ENCODE peak calls at places on chromosomes 13 and 19, in five cellular contexts. G is H9; I is CD8-positive, alpha-beta memory T cell; O is A549; A is GM23248. R is an unnamed sample.

GRCh38 chr13:113596321-113597200 is 12.0 kb downstream of the TFDP1 start:
- DNase-seq in G (peak; percentile 14), I (no peak), O (no peak), A (no peak), R (no peak)

GRCh38 chr13:20489185-20489820 is 36.4 kb downstream of the CRYL1 start:
- DNase-seq in G (no peak), I (no peak), O (no peak), A (no peak), R (no peak)

GRCh38 chr13:48853381-48854102 is 122.2 kb upstream of the FNDC3A start:
- DNase-seq in G (no peak), I (no peak), O (no peak), A (peak; percentile 20), R (no peak)

GRCh38 chr13:41528021-41528420 is 70.7 kb downstream of the RGCC start:
- DNase-seq in G (no peak), I (no peak), O (no peak), A (no peak), R (no peak)

GRCh38 chr19:29622191-29623070 is 16.3 kb downstream of the POP4 start:
- DNase-seq in G (peak; percentile 62), I (peak; percentile 30), O (no peak), A (no peak), R (no peak)

GRCh38 chr13:59408738-59409137 is 755.0 kb downstream of the DIAPH3 start:
- DNase-seq in G (no peak), I (no peak), O (no peak), A (no peak), R (no peak)

GRCh38 chr13:35984776-35985453 is 146.3 kb downstream of the DCLK1 start:
- DNase-seq in G (peak; percentile 64), I (no peak), O (no peak), A (no peak), R (no peak)

GRCh38 chr19:33394006-33394722 is 20.7 kb downstream of the CEBPG start:
- DNase-seq in G (no peak), I (no peak), O (no peak), A (peak; percentile 95), R (peak; percentile 27)

DNA sequence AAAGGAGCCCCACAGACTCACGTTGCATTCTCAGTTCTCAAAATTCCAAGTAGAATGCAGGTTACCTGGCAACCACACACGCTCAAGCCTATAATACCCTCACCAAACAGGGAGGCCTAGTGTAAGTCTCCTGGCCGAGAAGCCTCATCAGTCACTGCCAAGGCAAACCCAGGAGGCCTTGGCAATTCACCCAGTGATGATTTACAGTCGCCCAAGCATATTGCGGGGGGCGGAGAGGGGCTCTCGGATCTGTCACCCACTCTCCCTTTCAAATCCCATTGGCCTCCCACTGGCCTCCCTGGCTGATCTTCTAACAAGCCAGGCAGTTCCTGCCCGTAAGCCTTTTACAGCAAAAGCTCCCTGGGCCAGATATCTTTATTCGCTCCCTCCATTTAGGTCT is 1.1 kb downstream of the AKAP8L start:
- DNase-seq in G (no peak), I (no peak), O (no peak), A (peak; percentile 46), R (no peak)
- H3K4me1 ChIP-seq in G (peaks cover 2% of the 10 kb centered on the region), I (peaks cover 49% of the 10 kb centered on the region), O (peaks cover 20% of the 10 kb centered on the region), A (peaks cover 20% of the 10 kb centered on the region), R (peaks cover 4% of the 10 kb centered on the region)

DNA sequence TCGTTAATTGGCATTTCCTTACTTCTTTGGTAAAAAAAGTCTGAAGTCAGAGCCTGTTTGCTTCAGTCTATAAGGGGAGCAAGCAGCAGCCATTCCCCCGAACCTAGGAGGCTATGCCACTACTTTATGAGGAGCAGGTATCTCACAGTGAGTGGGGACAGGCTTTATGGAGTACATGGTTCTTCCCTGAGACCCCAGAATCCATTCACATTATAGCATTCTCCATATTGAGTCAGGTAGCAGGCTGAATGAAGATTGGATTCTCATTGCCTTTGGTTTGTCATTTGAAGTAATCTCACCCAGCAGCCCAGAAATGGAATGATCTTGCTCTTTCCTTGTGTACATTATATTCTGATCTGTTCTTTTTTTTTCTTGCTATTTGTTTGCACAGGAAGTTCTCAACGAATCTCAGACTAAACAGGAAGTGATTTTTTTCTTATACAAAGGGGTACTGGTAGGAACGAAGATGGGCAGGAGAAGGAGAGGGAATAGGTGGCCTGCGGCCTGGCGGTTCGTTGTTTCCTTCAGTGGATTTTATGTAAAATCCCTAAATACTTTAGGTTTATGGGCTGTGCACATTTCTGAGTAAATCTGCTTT is 74.4 kb downstream of the ARHGAP35 start:
- DNase-seq in G (no peak), I (no peak), O (no peak), A (no peak), R (no peak)
- H3K27ac ChIP-seq in G (no peak overlapping the region), I (peak overlapping the region; percentile 34), O (peak overlapping the region; percentile 48), A (no peak overlapping the region), R (no peak overlapping the region)

DNA sequence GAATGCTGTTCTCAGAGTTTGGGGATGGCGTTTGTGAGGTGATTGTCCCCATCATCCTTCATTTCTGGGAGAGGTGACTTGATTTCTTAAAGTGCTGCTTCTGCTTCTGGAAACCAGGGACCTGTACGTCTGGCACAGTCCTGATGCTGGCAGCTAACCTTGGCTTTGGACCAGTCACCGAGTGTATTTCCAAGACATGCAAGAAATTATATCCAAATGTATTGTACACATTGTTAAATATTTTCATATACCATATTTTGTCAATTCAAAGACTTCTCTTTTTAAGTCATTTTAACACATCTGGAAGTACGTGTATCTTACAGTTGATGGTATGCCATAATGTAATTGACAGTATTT is 97.4 kb downstream of the ARHGEF7 start:
- DNase-seq in G (no peak), I (no peak), O (no peak), A (no peak), R (no peak)
- H3K4me1 ChIP-seq in G (peaks cover 12% of the 10 kb centered on the region), I (peaks cover 6% of the 10 kb centered on the region), O (peaks cover 7% of the 10 kb centered on the region), A (peaks cover 32% of the 10 kb centered on the region), R (no peaks in the 10 kb centered on the region)

DNA sequence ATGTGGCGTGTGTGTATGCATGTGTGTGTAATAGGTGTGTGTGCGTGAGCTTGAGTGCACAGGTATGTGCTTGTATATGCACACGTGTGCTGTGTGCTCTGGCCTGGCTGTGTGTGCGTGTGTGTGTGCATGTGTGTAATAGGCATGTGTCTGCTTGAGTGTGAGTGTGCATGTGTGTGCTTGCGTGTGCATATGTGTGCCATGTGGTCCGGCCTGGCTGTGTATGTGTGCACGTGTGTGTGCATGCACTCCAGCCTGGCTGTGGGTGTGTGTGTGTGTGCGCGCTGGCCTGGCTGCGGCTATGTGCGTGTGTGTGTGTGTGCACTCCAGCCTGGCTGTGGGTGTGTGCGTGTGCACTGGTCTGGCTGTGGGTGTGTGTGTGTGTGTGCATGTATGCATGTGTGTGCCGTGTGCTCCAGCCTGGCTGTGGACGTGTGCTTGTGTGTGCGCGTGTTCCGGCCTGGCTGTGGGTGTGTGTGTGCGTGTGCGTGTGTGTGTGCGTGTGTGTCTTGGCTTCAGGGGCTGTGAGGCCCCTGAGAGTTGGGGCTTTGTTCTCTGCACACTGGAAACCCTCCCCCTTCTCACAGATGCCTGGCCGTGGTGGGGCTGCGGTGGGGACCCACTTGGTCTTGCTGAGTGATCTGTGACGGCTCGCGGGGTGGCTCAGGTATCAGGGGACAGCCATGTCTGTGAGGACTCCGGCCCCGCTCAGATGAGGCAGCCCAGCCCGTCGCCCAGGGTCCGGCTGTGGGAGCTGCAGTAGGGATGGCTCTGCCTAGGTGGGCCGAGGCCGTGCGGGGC is 8.2 kb downstream of the SPPL2B start:
- DNase-seq in G (no peak), I (no peak), O (no peak), A (no peak), R (no peak)
- H3K27ac ChIP-seq in G (no peak overlapping the region), I (no peak overlapping the region), O (no peak overlapping the region), A (no peak overlapping the region), R (no peak overlapping the region)

GRCh38 chr19:38078302-38078930 is 145.6 kb downstream of the DPF1 start:
- DNase-seq in G (no peak), I (no peak), O (no peak), A (no peak), R (no peak)
- H3K4me1 ChIP-seq in G (peaks cover 3% of the 10 kb centered on the region), I (no peaks in the 10 kb centered on the region), O (peaks cover 20% of the 10 kb centered on the region), A (peaks cover 7% of the 10 kb centered on the region), R (peaks cover 4% of the 10 kb centered on the region)

GRCh38 chr19:8305798-8306197 is 2.4 kb downstream of the CD320 start:
- DNase-seq in G (no peak), I (no peak), O (no peak), A (no peak), R (no peak)

GRCh38 chr19:8306235-8307054 is 1.7 kb downstream of the CD320 start:
- DNase-seq in G (no peak), I (no peak), O (no peak), A (no peak), R (no peak)

GRCh38 chr19:8307965-8308866 is at the start of gene CD320:
- DNase-seq in G (peak; percentile 87), I (peak; percentile 77), O (peak; percentile 90), A (peak; percentile 95), R (peak; percentile 64)

GRCh38 chr19:8308891-8309291 is 733 bp upstream of the CD320 start:
- DNase-seq in G (no peak), I (no peak), O (no peak), A (no peak), R (no peak)

GRCh38 chr19:8307400-8307964 is 676 bp downstream of the CD320 start:
- DNase-seq in G (no peak), I (no peak), O (no peak), A (peak; percentile 42), R (no peak)
- H3K27ac ChIP-seq in G (no peak overlapping the region), I (peak overlapping the region; percentile 76), O (peak overlapping the region; percentile 92), A (no peak overlapping the region), R (no peak overlapping the region)

DNA sequence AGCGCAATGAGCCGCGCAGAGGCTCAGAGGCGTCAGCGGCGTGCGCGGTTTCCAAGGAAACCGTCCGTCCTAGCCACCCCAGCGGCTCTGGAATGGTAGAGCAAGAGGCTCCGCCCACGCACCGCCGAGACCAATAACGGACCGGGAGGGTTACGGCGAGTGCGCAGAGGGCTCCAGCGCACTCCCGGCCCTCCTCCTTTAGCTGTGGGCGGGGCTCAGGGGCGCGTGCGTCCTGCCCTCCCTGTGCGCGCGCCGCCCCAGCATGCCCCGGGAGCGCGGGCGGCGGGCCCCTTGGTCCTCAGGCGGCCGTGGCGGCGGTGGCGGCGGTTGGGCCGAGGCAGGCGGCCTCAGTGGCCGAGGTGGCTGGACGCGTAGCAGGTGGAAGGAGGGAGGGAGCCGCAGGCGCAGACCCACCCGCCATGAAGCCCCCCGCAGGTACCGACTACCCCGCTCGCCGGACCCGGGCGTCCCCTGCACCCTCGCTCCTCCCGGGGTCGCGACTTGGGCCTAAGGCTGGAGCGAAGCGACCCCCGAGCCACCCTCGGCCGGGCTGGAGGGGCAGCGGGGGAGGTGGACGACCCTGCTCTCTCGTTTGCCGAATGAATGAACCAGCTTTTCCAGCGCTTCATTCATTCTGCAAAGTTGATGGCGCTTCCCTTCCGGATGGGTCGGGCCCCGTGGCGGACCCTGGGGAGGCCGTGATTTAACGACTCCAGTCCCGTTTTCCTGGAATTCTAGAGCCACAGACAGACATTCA is at the start of gene THOP1:
- DNase-seq in G (peak; percentile 99), I (peak; percentile 98), O (peak; percentile 97), A (peak; percentile 100), R (peak; percentile 96)
- H3K4me1 ChIP-seq in G (no peaks in the 10 kb centered on the region), I (peaks cover 43% of the 10 kb centered on the region), O (peaks cover 17% of the 10 kb centered on the region), A (peaks cover 24% of the 10 kb centered on the region), R (peaks cover 5% of the 10 kb centered on the region)

DNA sequence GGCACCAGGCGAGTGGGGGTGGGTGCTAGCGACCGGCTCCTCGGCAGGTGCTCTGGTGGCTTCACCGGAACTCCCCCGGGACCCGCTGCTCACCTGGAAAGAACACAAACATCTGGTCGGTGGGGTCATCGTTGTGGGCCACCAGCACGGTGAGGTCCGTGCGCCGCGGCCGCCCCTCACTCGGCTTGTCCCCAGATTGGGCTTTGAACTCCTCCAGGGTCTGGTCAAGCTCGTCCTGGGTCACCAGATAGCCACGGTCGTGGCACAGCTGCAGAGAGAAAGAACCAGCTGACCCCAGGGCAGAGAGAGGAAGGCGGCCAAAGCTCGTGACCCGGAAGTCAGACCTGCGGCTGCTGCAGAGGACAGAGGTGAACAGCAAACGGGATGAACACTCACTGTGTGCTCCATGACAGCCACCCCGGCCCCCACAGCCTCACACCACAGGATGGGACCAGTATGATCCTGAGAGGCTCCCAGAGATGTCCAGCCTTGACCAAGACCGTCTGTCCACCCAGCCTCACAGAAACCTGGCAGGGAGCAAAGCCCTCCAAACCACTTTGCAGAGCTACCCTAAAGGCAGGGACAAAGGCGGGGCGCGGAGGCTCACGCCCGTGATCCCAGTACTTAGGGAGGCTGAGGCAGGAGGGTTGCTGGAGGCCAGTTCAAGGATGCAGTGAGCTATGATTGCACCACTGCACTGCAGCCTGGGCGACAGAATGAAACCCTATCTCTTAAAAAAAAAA is 1.2 kb downstream of the POLR2E start:
- DNase-seq in G (no peak), I (no peak), O (no peak), A (peak; percentile 39), R (no peak)
- H3K27ac ChIP-seq in G (no peak overlapping the region), I (peak overlapping the region; percentile 59), O (peak overlapping the region; percentile 97), A (peak overlapping the region; percentile 47), R (peak overlapping the region; percentile 5)